ENCODE peak calls at places on chromosomes 11 and 22, in nine cellular contexts. H, G, V, L, Z, Y, M, D and E are unnamed samples.

GRCh38 chr11:94178331-94178730 is 49.7 kb downstream of the PANX1 start:
- DNase-seq in D (no peak), G (no peak), V (no peak), Z (no peak), H (no peak), L (peak; percentile 25), M (no peak), Y (no peak), E (peak; percentile 24)

GRCh38 chr11:118198370-118198769 is 21.9 kb upstream of the SCN2B start:
- DNase-seq in G (no peak), D (peak; percentile 59), Y (peak; percentile 82), H (peak; percentile 86), M (peak; percentile 80), Z (peak; percentile 89), L (peak; percentile 83), V (peak; percentile 39), E (no peak)

GRCh38 chr11:110077866-110078325 is 15.3 kb upstream of the ZC3H12C start:
- DNase-seq in M (no peak), H (no peak), D (peak; percentile 48), L (no peak), Z (no peak), V (no peak), Y (no peak), G (peak; percentile 47), E (no peak)

GRCh38 chr11:126431401-126432064 is 76.0 kb downstream of the ST3GAL4 start:
- DNase-seq in V (no peak), L (no peak), Z (no peak), H (peak; percentile 64), M (no peak), Y (no peak), G (peak; percentile 54), D (no peak), E (peak; percentile 94)

GRCh38 chr11:26043665-26044064 is 288.3 kb upstream of the ANO3 start:
- DNase-seq in H (no peak), M (no peak), V (no peak), D (peak; percentile 16), G (no peak), Y (no peak), Z (no peak), L (no peak), E (no peak)

GRCh38 chr11:62725686-62726085 is 1.6 kb downstream of the HNRNPUL2 start:
- DNase-seq in Z (no peak), D (no peak), V (no peak), M (no peak), H (no peak), L (peak; percentile 28), Y (no peak), G (no peak), E (no peak)

GRCh38 chr11:69869311-69869939 is 50.2 kb upstream of the FGF3 start:
- DNase-seq in D (no peak), G (no peak), V (no peak), M (peak; percentile 41), H (no peak), Z (no peak), Y (no peak), L (no peak), E (no peak)

GRCh38 chr11:100709233-100709999 is 22.3 kb downstream of the ARHGAP42 start:
- DNase-seq in V (no peak), M (no peak), Z (no peak), D (peak; percentile 9), G (no peak), L (peak; percentile 48), Y (no peak), H (no peak), E (no peak)

GRCh38 chr11:121688860-121689614 is 236.3 kb upstream of the SORL1-AS1 start:
- DNase-seq in L (peak; percentile 25), D (no peak), V (no peak), Z (no peak), H (no peak), M (no peak), Y (no peak), G (no peak), E (peak; percentile 75)

GRCh38 chr22:37345863-37346514 is 63.7 kb downstream of the CYTH4 start:
- DNase-seq in Z (no peak), Y (no peak), H (no peak), L (no peak), M (no peak), V (no peak), D (no peak), G (peak; percentile 84), E (no peak)

GRCh38 chr22:42805016-42805997 is 51.8 kb downstream of the ARFGAP3 start:
- DNase-seq in D (no peak), V (no peak), M (no peak), Y (no peak), Z (no peak), H (peak; percentile 61), L (no peak), G (no peak), E (no peak)

GRCh38 chr22:39994046-39994565 is 648 bp upstream of the FAM83F start:
- DNase-seq in D (no peak), Y (no peak), H (no peak), V (no peak), G (no peak), L (no peak), Z (no peak), M (no peak), E (no peak)

GRCh38 chr22:20244744-20245576 is 23.2 kb downstream of the RTN4R start:
- DNase-seq in Y (peak; percentile 29), L (peak; percentile 75), H (no peak), Z (peak; percentile 86), M (no peak), G (no peak), D (peak; percentile 59), V (no peak), E (no peak)

GRCh38 chr11:37858398-37858797 is 1260.4 kb upstream of the RAG2 start:
- DNase-seq in D (no peak), H (no peak), Z (no peak), Y (no peak), V (no peak), G (no peak), L (no peak), M (no peak), E (no peak)

GRCh38 chr11:99632969-99633368 is 612.2 kb downstream of the CNTN5 start:
- DNase-seq in L (no peak), V (no peak), G (no peak), Y (no peak), Z (no peak), D (no peak), H (no peak), M (no peak), E (no peak)

GRCh38 chr11:6627762-6628241 is 8.6 kb upstream of the TPP1 start:
- DNase-seq in H (no peak), M (no peak), Z (no peak), V (no peak), Y (no peak), L (no peak), D (no peak), G (no peak), E (no peak)